ENCODE peak calls at places on chromosome 18, in nine cellular contexts. M, L, Q, O, D, H, J, S and K are unnamed samples.

GRCh38 chr18:63974991-63975390 is 5.1 kb downstream of the SERPINB8 start:
- DNase-seq in D (no peak), J (peak; percentile 21), O (no peak), L (no peak), H (no peak), Q (no peak), S (no peak), M (peak; percentile 41), K (no peak)

GRCh38 chr18:3397786-3398185 is 52.2 kb upstream of the TGIF1 start:
- DNase-seq in O (no peak), M (no peak), D (no peak), L (no peak), Q (no peak), S (no peak), H (no peak), J (no peak), K (no peak)

GRCh38 chr18:49368876-49369440 is 91.5 kb downstream of the DYM start:
- DNase-seq in O (peak; percentile 38), H (peak; percentile 39), D (no peak), J (no peak), M (peak; percentile 30), Q (peak; percentile 40), S (no peak), L (no peak), K (no peak)

GRCh38 chr18:67386028-67386427 is 130.5 kb downstream of the DSEL start:
- DNase-seq in M (no peak), J (no peak), S (no peak), O (no peak), L (no peak), Q (no peak), H (no peak), D (no peak), K (no peak)

GRCh38 chr18:48882379-48882778 is 68.4 kb downstream of the SMAD7 start:
- DNase-seq in O (no peak), D (peak; percentile 30), Q (no peak), M (no peak), L (no peak), J (no peak), H (no peak), S (no peak), K (peak; percentile 8)

GRCh38 chr18:49910019-49910418 is 96.7 kb upstream of the ACAA2 start:
- DNase-seq in L (no peak), O (no peak), Q (no peak), S (peak; percentile 58), J (no peak), H (no peak), M (no peak), D (no peak), K (no peak)

GRCh38 chr18:6355789-6356589 is 58.7 kb downstream of the L3MBTL4 start:
- DNase-seq in D (no peak), Q (no peak), O (no peak), L (peak; percentile 62), S (no peak), H (no peak), J (no peak), M (no peak), K (no peak)

GRCh38 chr18:48798334-48799197 is 152.2 kb downstream of the SMAD7 start:
- DNase-seq in O (no peak), M (no peak), J (no peak), S (no peak), H (peak; percentile 19), L (no peak), Q (no peak), D (peak; percentile 20), K (peak; percentile 50)

GRCh38 chr18:56286775-56287174 is 351.6 kb downstream of the TXNL1 start:
- DNase-seq in O (no peak), Q (no peak), D (no peak), L (no peak), H (no peak), M (no peak), S (no peak), J (no peak), K (no peak)

GRCh38 chr18:44178476-44178875 is 502.2 kb upstream of the SETBP1 start:
- DNase-seq in J (no peak), Q (no peak), O (no peak), L (no peak), S (no peak), D (peak; percentile 61), H (no peak), M (no peak), K (no peak)

GRCh38 chr18:58359226-58360019 is 269.5 kb downstream of the ALPK2 start:
- DNase-seq in D (no peak), L (no peak), S (no peak), H (no peak), J (no peak), Q (no peak), O (no peak), M (no peak), K (no peak)

GRCh38 chr18:51337406-51337805 is 139.9 kb upstream of the MEX3C start:
- DNase-seq in M (no peak), J (no peak), H (no peak), Q (no peak), S (no peak), L (no peak), D (no peak), O (no peak), K (no peak)

GRCh38 chr18:32488078-32488477 is 17.4 kb upstream of the GAREM1 start:
- DNase-seq in D (no peak), S (no peak), O (no peak), M (no peak), Q (no peak), J (no peak), L (no peak), H (no peak), K (no peak)
- TF ChIP-seq POLR2AphosphoS5 in D (no peak), S (no peak), O (no peak), M (no peak), Q (no peak), J (no peak), L (no peak), H (no peak), K (no peak)

GRCh38 chr18:12251311-12251710 is 2.9 kb upstream of the CIDEA start:
- DNase-seq in H (peak; percentile 24), L (no peak), J (no peak), Q (no peak), O (no peak), S (no peak), D (no peak), M (no peak), K (peak; percentile 54)

GRCh38 chr18:12245793-12246135 is 8.4 kb upstream of the CIDEA start:
- DNase-seq in S (no peak), H (no peak), L (no peak), D (no peak), J (no peak), Q (no peak), O (no peak), M (no peak), K (peak; percentile 41)

GRCh38 chr18:12247946-12248345 is 6.2 kb upstream of the CIDEA start:
- DNase-seq in O (no peak), S (no peak), J (no peak), H (no peak), M (no peak), Q (no peak), L (no peak), D (no peak), K (peak; percentile 34)

GRCh38 chr18:12248926-12249720 is 5.0 kb upstream of the CIDEA start:
- DNase-seq in M (no peak), J (no peak), H (no peak), D (no peak), O (no peak), Q (no peak), S (no peak), L (no peak), K (peak; percentile 31)

GRCh38 chr18:12246849-12247808 is 7.0 kb upstream of the CIDEA start:
- DNase-seq in M (peak; percentile 94), J (no peak), L (no peak), Q (no peak), D (no peak), O (no peak), H (no peak), S (peak; percentile 63), K (peak; percentile 54)
- TF ChIP-seq CTCF in M (peak; percentile 84), J (peak; percentile 56), L (no peak), Q (no peak), D (no peak), O (no peak), H (no peak), S (peak; percentile 46), K (no peak)

DNA sequence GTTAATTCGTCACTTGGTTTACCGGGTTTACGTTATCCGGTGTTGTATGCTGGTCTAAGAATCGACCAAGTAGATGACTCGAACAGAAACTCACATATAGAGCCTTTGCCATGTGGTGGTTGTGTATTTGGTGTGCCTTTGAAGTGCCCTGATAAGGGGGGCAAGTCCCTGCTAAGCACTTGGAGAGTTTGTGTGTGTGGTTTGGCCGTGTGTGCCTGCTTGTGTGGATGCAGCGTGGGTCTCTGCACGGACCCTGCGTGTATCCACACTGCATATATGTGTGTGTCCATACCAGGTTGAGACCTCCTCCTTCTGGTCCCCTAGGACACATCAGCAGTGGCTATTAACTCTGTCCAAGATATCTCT is 2.4 kb upstream of the CELF4 start:
- DNase-seq in S (no peak), Q (no peak), J (no peak), H (no peak), L (no peak), O (no peak), M (peak; percentile 17), D (no peak), K (peak; percentile 51)
- H3K27me3 ChIP-seq in S (peaks cover 18% of the 10 kb centered on the region), Q (peaks cover 2% of the 10 kb centered on the region), J (peaks cover 4% of the 10 kb centered on the region), H (peaks cover 5% of the 10 kb centered on the region), L (peaks cover 10% of the 10 kb centered on the region), O (peaks cover 8% of the 10 kb centered on the region), M (peaks cover 87% of the 10 kb centered on the region), D (peaks cover 27% of the 10 kb centered on the region), K (peaks cover 76% of the 10 kb centered on the region)

GRCh38 chr18:59663096-59663495 is 34.1 kb downstream of the CCBE1 start:
- DNase-seq in M (no peak), J (no peak), Q (no peak), S (no peak), O (no peak), D (no peak), H (no peak), L (no peak), K (no peak)
- TF ChIP-seq POLR2AphosphoS5 in M (no peak), J (no peak), Q (no peak), S (no peak), O (no peak), D (no peak), H (no peak), L (no peak), K (no peak)

DNA sequence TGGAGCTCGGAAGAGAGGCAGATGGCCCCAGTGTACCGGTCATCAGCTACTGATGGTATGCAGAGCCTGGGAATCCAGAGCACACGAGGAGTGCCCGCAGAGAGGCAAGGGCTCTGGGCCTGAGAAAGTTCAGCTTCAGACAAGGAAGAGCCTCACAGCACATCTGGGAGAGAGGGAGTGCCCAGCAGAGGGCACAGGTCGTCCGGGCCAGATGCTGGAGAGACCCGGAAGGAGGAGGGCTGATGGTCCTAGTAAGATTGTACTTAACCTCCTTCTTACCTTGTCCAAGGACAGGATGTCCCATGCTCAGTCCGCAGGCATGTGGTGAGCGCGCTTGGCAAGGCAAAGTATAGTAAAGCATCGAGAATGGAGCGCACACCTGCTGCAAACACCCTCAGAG is 24.4 kb upstream of the CHMP1B start:
- DNase-seq in H (no peak), D (no peak), J (no peak), L (no peak), M (peak; percentile 45), Q (no peak), O (no peak), S (no peak), K (no peak)
- TF ChIP-seq CTCF in H (no peak), D (no peak), J (no peak), L (no peak), M (peak; percentile 59), Q (no peak), O (no peak), S (no peak), K (no peak)

GRCh38 chr18:22563098-22563707 is 145.5 kb upstream of the CTAGE1 start:
- DNase-seq in D (no peak), J (peak; percentile 74), S (peak; percentile 56), O (peak; percentile 38), M (peak; percentile 72), Q (peak; percentile 59), L (peak; percentile 71), H (no peak), K (no peak)
- H3K27me3 ChIP-seq in D (no peaks in the 10 kb centered on the region), J (no peaks in the 10 kb centered on the region), S (peaks cover 43% of the 10 kb centered on the region), O (no peaks in the 10 kb centered on the region), M (peaks cover 51% of the 10 kb centered on the region), Q (no peaks in the 10 kb centered on the region), L (peaks cover 24% of the 10 kb centered on the region), H (no peaks in the 10 kb centered on the region), K (peaks cover 63% of the 10 kb centered on the region)